ENCODE peak calls at places on chromosomes 5 and 9, in six cellular contexts. One of them, this sample, is unnamed.

GRCh38 chr5:106172681-106173532 is 1497.8 kb downstream of the EFNA5 start:
- DNase-seq in heart left ventricle: no peak
- DNase-seq in H54: no peak
- DNase-seq in IMR-90: peak; percentile 8
- DNase-seq in K562: no peak
- DNase-seq in body of pancreas: no peak
- DNase-seq in this sample: no peak

GRCh38 chr9:113568481-113569321 is 105.2 kb downstream of the RGS3 start:
- DNase-seq in heart left ventricle: peak; percentile 69
- DNase-seq in H54: no peak
- DNase-seq in IMR-90: peak; percentile 43
- DNase-seq in K562: no peak
- DNase-seq in body of pancreas: peak; percentile 7
- DNase-seq in this sample: no peak

GRCh38 chr9:137114613-137115393 is at the start of gene DPP7:
- DNase-seq in heart left ventricle: peak; percentile 85
- DNase-seq in H54: peak; percentile 96
- DNase-seq in IMR-90: peak; percentile 16
- DNase-seq in K562: peak; percentile 91
- DNase-seq in body of pancreas: peak; percentile 81
- DNase-seq in this sample: peak; percentile 83

GRCh38 chr5:129474544-129474943 is 14.4 kb downstream of the ADAMTS19 start:
- DNase-seq in heart left ventricle: no peak
- DNase-seq in H54: no peak
- DNase-seq in IMR-90: no peak
- DNase-seq in K562: no peak
- DNase-seq in body of pancreas: no peak
- DNase-seq in this sample: peak; percentile 86

GRCh38 chr9:122055668-122056067 is 37.4 kb downstream of the TTLL11 start:
- DNase-seq in heart left ventricle: no peak
- DNase-seq in H54: no peak
- DNase-seq in IMR-90: no peak
- DNase-seq in K562: no peak
- DNase-seq in body of pancreas: no peak
- DNase-seq in this sample: no peak

GRCh38 chr9:2838984-2839367 is 4.9 kb downstream of the PUM3 start:
- DNase-seq in heart left ventricle: no peak
- DNase-seq in H54: no peak
- DNase-seq in IMR-90: no peak
- DNase-seq in K562: no peak
- DNase-seq in body of pancreas: no peak
- DNase-seq in this sample: no peak

GRCh38 chr5:158676642-158677489 is 422.9 kb downstream of the EBF1 start:
- DNase-seq in heart left ventricle: no peak
- DNase-seq in H54: no peak
- DNase-seq in IMR-90: no peak
- DNase-seq in K562: peak; percentile 7
- DNase-seq in body of pancreas: peak; percentile 8
- DNase-seq in this sample: no peak

GRCh38 chr5:143796753-143797152 is 15.2 kb upstream of the HMHB1 start:
- DNase-seq in heart left ventricle: no peak
- DNase-seq in H54: no peak
- DNase-seq in IMR-90: no peak
- DNase-seq in K562: no peak
- DNase-seq in body of pancreas: no peak
- DNase-seq in this sample: no peak

GRCh38 chr5:170467000-170467707 is 36.7 kb upstream of the KCNIP1 start:
- DNase-seq in heart left ventricle: no peak
- DNase-seq in H54: peak; percentile 68
- DNase-seq in IMR-90: peak; percentile 90
- DNase-seq in K562: no peak
- DNase-seq in body of pancreas: no peak
- DNase-seq in this sample: no peak

GRCh38 chr9:121317737-121318630 is 50.0 kb downstream of the GSN start:
- DNase-seq in heart left ventricle: peak; percentile 77
- DNase-seq in H54: no peak
- DNase-seq in IMR-90: no peak
- DNase-seq in K562: no peak
- DNase-seq in body of pancreas: peak; percentile 89
- DNase-seq in this sample: no peak

GRCh38 chr5:113336975-113337374 is 97.8 kb downstream of the TSSK1B start:
- DNase-seq in heart left ventricle: peak; percentile 53
- DNase-seq in H54: peak; percentile 6
- DNase-seq in IMR-90: peak; percentile 77
- DNase-seq in K562: no peak
- DNase-seq in body of pancreas: peak; percentile 46
- DNase-seq in this sample: peak; percentile 9

GRCh38 chr5:124301850-124302249 is 444.6 kb downstream of the ZNF608 start:
- DNase-seq in heart left ventricle: no peak
- DNase-seq in H54: no peak
- DNase-seq in IMR-90: peak; percentile 72
- DNase-seq in K562: no peak
- DNase-seq in body of pancreas: no peak
- DNase-seq in this sample: no peak

GRCh38 chr5:71528206-71528605 is 58.9 kb upstream of the MCCC2 start:
- DNase-seq in heart left ventricle: no peak
- DNase-seq in H54: no peak
- DNase-seq in IMR-90: peak; percentile 46
- DNase-seq in K562: no peak
- DNase-seq in body of pancreas: no peak
- DNase-seq in this sample: no peak

GRCh38 chr9:10274156-10274555 is 338.6 kb downstream of the PTPRD start:
- DNase-seq in heart left ventricle: no peak
- DNase-seq in H54: no peak
- DNase-seq in IMR-90: no peak
- DNase-seq in K562: no peak
- DNase-seq in body of pancreas: no peak
- DNase-seq in this sample: no peak

GRCh38 chr9:136572596-136573313 is 26.9 kb upstream of the NOTCH1 start:
- DNase-seq in heart left ventricle: peak; percentile 68
- DNase-seq in H54: no peak
- DNase-seq in IMR-90: no peak
- DNase-seq in K562: no peak
- DNase-seq in body of pancreas: no peak
- DNase-seq in this sample: no peak

GRCh38 chr5:65809817-65810531 is 88.0 kb downstream of the NLN start:
- DNase-seq in heart left ventricle: peak; percentile 72
- DNase-seq in H54: no peak
- DNase-seq in IMR-90: peak; percentile 62
- DNase-seq in K562: peak; percentile 17
- DNase-seq in body of pancreas: peak; percentile 27
- DNase-seq in this sample: peak; percentile 65

GRCh38 chr5:132436936-132437335 is 53.6 kb downstream of the IRF1 start:
- DNase-seq in heart left ventricle: no peak
- DNase-seq in H54: no peak
- DNase-seq in IMR-90: no peak
- DNase-seq in K562: no peak
- DNase-seq in body of pancreas: no peak
- DNase-seq in this sample: no peak

GRCh38 chr5:81924467-81924866 is 47.4 kb upstream of the ATG10 start:
- DNase-seq in heart left ventricle: peak; percentile 63
- DNase-seq in H54: no peak
- DNase-seq in IMR-90: no peak
- DNase-seq in K562: no peak
- DNase-seq in body of pancreas: no peak
- DNase-seq in this sample: no peak

GRCh38 chr9:136339173-136339957 is 12.0 kb downstream of the GPSM1 start:
- DNase-seq in heart left ventricle: peak; percentile 74
- DNase-seq in H54: peak; percentile 98
- DNase-seq in IMR-90: peak; percentile 53
- DNase-seq in K562: peak; percentile 79
- DNase-seq in body of pancreas: peak; percentile 92
- DNase-seq in this sample: peak; percentile 89

GRCh38 chr9:129253820-129254381 is 75.8 kb upstream of the IER5L start:
- DNase-seq in heart left ventricle: peak; percentile 88
- DNase-seq in H54: no peak
- DNase-seq in IMR-90: no peak
- DNase-seq in K562: peak; percentile 42
- DNase-seq in body of pancreas: peak; percentile 59
- DNase-seq in this sample: no peak

GRCh38 chr9:131678499-131679111 is 61.3 kb downstream of the RAPGEF1 start:
- DNase-seq in heart left ventricle: peak; percentile 88
- DNase-seq in H54: peak; percentile 44
- DNase-seq in IMR-90: peak; percentile 98
- DNase-seq in K562: peak; percentile 76
- DNase-seq in body of pancreas: peak; percentile 60
- DNase-seq in this sample: peak; percentile 42

GRCh38 chr5:135753990-135754389 is 80.5 kb upstream of the SLC25A48 start:
- DNase-seq in heart left ventricle: no peak
- DNase-seq in H54: no peak
- DNase-seq in IMR-90: no peak
- DNase-seq in K562: no peak
- DNase-seq in body of pancreas: no peak
- DNase-seq in this sample: no peak

DNA sequence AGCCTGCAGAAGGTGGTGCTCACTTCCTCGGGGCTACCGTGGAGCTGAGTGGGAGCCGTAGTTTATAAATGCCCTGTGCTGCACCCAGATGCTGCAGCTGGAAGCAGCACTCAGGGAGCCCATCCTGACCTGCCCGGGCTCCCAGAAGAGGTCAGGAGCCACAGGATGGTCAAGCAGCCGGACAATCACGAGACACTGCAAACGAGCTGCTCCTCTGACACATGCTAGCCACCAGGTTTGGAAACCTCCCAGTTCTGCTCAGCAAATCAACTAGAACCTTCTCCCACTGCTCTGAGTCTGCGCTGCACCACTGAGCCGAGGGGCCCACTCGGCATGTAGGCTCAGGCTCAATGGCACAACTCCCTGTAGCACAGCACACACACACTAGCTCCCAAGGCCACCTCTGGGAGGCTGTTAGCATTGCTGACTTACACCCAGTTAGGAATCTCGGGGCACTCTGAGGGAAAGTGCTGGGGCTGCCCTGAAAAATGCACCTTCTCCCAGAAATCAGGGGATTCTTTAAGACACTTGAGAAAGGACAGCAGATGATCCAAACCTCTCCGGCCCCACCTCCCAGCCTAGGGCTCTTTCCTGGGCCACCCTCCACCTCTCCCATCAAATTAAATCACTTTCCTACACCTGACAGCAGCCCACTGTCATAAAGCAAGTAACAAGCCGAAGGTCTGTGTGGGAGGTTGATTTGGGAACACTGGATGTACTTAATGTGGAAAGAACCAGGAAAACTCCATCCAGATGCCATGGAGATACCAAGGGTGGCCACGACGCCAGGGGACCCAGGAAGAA is 59.1 kb downstream of the PSMB7 start:
- DNase-seq in heart left ventricle: no peak
- DNase-seq in H54: no peak
- DNase-seq in IMR-90: no peak
- DNase-seq in K562: no peak
- DNase-seq in body of pancreas: no peak
- DNase-seq in this sample: no peak
- TF ChIP-seq POLR2A in heart left ventricle: no peak
- TF ChIP-seq POLR2A in H54: no peak
- TF ChIP-seq POLR2A in IMR-90: no peak
- TF ChIP-seq POLR2A in K562: no peak
- TF ChIP-seq POLR2A in body of pancreas: no peak
- TF ChIP-seq POLR2A in this sample: no peak

DNA sequence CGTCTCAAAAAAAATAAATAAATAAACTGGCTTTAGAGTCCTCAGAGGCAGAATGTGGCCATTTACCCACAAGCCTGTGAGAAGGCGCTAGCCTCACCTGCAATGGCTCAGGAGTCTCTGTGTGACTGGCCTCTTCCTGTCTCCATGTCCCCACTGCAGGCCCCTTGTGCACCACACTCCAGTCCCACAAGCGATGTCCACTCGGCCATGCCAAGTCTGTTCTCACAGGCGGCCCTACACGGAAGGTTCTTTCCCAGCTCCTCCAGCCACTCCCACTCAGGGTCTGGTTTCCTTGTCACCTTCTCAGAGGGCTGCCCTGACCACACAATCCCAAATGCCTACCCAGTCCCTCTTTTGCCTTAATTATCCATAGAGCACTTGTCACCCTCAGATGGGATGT is 38.2 kb downstream of the POLR1E start:
- DNase-seq in heart left ventricle: no peak
- DNase-seq in H54: no peak
- DNase-seq in IMR-90: no peak
- DNase-seq in K562: no peak
- DNase-seq in body of pancreas: no peak
- DNase-seq in this sample: no peak
- TF ChIP-seq POLR2A in heart left ventricle: no peak
- TF ChIP-seq POLR2A in H54: no peak
- TF ChIP-seq POLR2A in IMR-90: no peak
- TF ChIP-seq POLR2A in K562: no peak
- TF ChIP-seq POLR2A in body of pancreas: no peak
- TF ChIP-seq POLR2A in this sample: no peak

GRCh38 chr5:38856660-38857059 is 10.8 kb downstream of the OSMR start:
- DNase-seq in heart left ventricle: no peak
- DNase-seq in H54: no peak
- DNase-seq in IMR-90: no peak
- DNase-seq in K562: no peak
- DNase-seq in body of pancreas: no peak
- DNase-seq in this sample: no peak

GRCh38 chr5:38854907-38855306 is 9.1 kb downstream of the OSMR start:
- DNase-seq in heart left ventricle: no peak
- DNase-seq in H54: no peak
- DNase-seq in IMR-90: no peak
- DNase-seq in K562: no peak
- DNase-seq in body of pancreas: no peak
- DNase-seq in this sample: no peak

GRCh38 chr5:38853753-38854470 is 8.1 kb downstream of the OSMR start:
- DNase-seq in heart left ventricle: no peak
- DNase-seq in H54: peak; percentile 86
- DNase-seq in IMR-90: peak; percentile 94
- DNase-seq in K562: no peak
- DNase-seq in body of pancreas: no peak
- DNase-seq in this sample: no peak

DNA sequence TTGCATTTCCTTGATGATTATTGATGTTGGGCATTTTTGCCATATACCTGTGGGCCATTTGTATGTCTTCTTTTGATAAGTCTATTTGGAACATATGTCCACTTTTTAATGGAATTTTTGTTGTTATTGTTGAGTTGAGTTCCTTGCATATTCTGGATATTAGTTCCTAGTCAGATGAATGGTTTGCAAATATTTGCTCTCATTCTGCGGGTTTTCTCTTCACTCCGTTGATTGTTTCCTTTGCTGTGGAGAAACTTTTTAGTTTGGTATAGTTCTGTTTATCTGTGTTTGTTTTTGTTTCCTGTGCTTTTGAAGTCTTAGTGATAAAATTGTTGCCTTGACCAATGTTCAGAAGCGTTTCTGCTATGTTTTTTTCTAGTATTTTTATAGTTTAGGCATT is 13.0 kb downstream of the OSMR start:
- DNase-seq in heart left ventricle: no peak
- DNase-seq in H54: no peak
- DNase-seq in IMR-90: no peak
- DNase-seq in K562: no peak
- DNase-seq in body of pancreas: no peak
- DNase-seq in this sample: no peak
- TF ChIP-seq POLR2A in heart left ventricle: no peak
- TF ChIP-seq POLR2A in H54: no peak
- TF ChIP-seq POLR2A in IMR-90: no peak
- TF ChIP-seq POLR2A in K562: no peak
- TF ChIP-seq POLR2A in body of pancreas: no peak
- TF ChIP-seq POLR2A in this sample: no peak

DNA sequence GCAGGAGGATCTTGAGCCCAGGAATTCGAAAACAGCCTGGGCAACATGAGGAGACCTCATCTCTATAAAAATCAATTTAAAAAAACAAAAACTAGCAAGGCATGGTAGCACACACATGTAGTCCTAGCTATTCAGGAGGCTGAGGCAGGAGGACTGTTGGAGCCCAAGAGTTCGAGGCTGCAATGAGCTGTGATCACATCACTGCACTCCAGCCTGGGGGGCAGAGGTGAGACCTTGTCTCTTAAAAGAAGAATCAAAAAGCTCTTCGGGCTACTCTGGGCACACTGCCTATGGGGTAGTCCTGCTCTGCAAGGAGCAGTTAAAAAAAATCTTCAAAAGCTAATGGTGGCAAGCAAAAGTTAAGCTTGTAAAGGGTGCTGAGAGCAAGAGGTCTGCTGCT is 23.5 kb downstream of the SKP1 start:
- DNase-seq in heart left ventricle: no peak
- DNase-seq in H54: no peak
- DNase-seq in IMR-90: no peak
- DNase-seq in K562: no peak
- DNase-seq in body of pancreas: no peak
- DNase-seq in this sample: no peak
- TF ChIP-seq POLR2A in heart left ventricle: no peak
- TF ChIP-seq POLR2A in H54: no peak
- TF ChIP-seq POLR2A in IMR-90: no peak
- TF ChIP-seq POLR2A in K562: no peak
- TF ChIP-seq POLR2A in body of pancreas: no peak
- TF ChIP-seq POLR2A in this sample: no peak